ENCODE peak calls at places on chromosomes 16 and 17, in seven cellular contexts. One of them, this sample, is unnamed. For H3K4me1, the result is how much of the 10 kb centered on the place peaks cover.

GRCh38 chr16:49832177-49832576 is 23.7 kb downstream of the ZNF423 start:
- DNase-seq in sigmoid colon: peak
- DNase-seq in suprapubic skin: no peak
- DNase-seq in GM12878: no peak
- DNase-seq in esophagus muscularis mucosa: no peak
- DNase-seq in transverse colon: no peak
- DNase-seq in SK-N-SH: no peak
- DNase-seq in this sample: no peak

GRCh38 chr16:87661561-87661960 is 59.3 kb downstream of the JPH3 start:
- DNase-seq in sigmoid colon: no peak
- DNase-seq in suprapubic skin: no peak
- DNase-seq in GM12878: no peak
- DNase-seq in esophagus muscularis mucosa: no peak
- DNase-seq in transverse colon: peak
- DNase-seq in SK-N-SH: no peak
- DNase-seq in this sample: no peak

GRCh38 chr17:6668727-6669425 is 17.3 kb downstream of the C17orf100 start:
- DNase-seq in sigmoid colon: no peak
- DNase-seq in suprapubic skin: peak
- DNase-seq in GM12878: no peak
- DNase-seq in esophagus muscularis mucosa: no peak
- DNase-seq in transverse colon: no peak
- DNase-seq in SK-N-SH: no peak
- DNase-seq in this sample: no peak

GRCh38 chr16:74071996-74072559 is 224.5 kb upstream of the PSMD7 start:
- DNase-seq in sigmoid colon: no peak
- DNase-seq in suprapubic skin: no peak
- DNase-seq in GM12878: no peak
- DNase-seq in esophagus muscularis mucosa: no peak
- DNase-seq in transverse colon: no peak
- DNase-seq in SK-N-SH: no peak
- DNase-seq in this sample: no peak

GRCh38 chr17:78998311-78999055 is 11.1 kb downstream of the CANT1 start:
- DNase-seq in sigmoid colon: peak
- DNase-seq in suprapubic skin: peak
- DNase-seq in GM12878: no peak
- DNase-seq in esophagus muscularis mucosa: no peak
- DNase-seq in transverse colon: peak
- DNase-seq in SK-N-SH: peak
- DNase-seq in this sample: peak

GRCh38 chr17:11618861-11619566 is 20.7 kb downstream of the DNAH9 start:
- DNase-seq in sigmoid colon: no peak
- DNase-seq in suprapubic skin: no peak
- DNase-seq in GM12878: no peak
- DNase-seq in esophagus muscularis mucosa: no peak
- DNase-seq in transverse colon: peak
- DNase-seq in SK-N-SH: no peak
- DNase-seq in this sample: peak

GRCh38 chr16:3734084-3734757 is 16.9 kb upstream of the TRAP1 start:
- DNase-seq in sigmoid colon: peak
- DNase-seq in suprapubic skin: no peak
- DNase-seq in GM12878: no peak
- DNase-seq in esophagus muscularis mucosa: no peak
- DNase-seq in transverse colon: no peak
- DNase-seq in SK-N-SH: no peak
- DNase-seq in this sample: no peak

GRCh38 chr16:578870-579405 is 9.2 kb downstream of the PIGQ start:
- DNase-seq in sigmoid colon: peak
- DNase-seq in suprapubic skin: no peak
- DNase-seq in GM12878: no peak
- DNase-seq in esophagus muscularis mucosa: no peak
- DNase-seq in transverse colon: peak
- DNase-seq in SK-N-SH: peak
- DNase-seq in this sample: peak

GRCh38 chr16:68901910-68902309 is 58.6 kb downstream of the TANGO6 start:
- DNase-seq in sigmoid colon: no peak
- DNase-seq in suprapubic skin: no peak
- DNase-seq in GM12878: no peak
- DNase-seq in esophagus muscularis mucosa: no peak
- DNase-seq in transverse colon: no peak
- DNase-seq in SK-N-SH: no peak
- DNase-seq in this sample: no peak

GRCh38 chr17:69428252-69428980 is 13.9 kb downstream of the MAP2K6 start:
- DNase-seq in sigmoid colon: no peak
- DNase-seq in suprapubic skin: no peak
- DNase-seq in GM12878: no peak
- DNase-seq in esophagus muscularis mucosa: no peak
- DNase-seq in transverse colon: no peak
- DNase-seq in SK-N-SH: no peak
- DNase-seq in this sample: no peak

GRCh38 chr16:12188674-12189249 is 212.2 kb downstream of the SNX29 start:
- DNase-seq in sigmoid colon: no peak
- DNase-seq in suprapubic skin: no peak
- DNase-seq in GM12878: no peak
- DNase-seq in esophagus muscularis mucosa: no peak
- DNase-seq in transverse colon: peak
- DNase-seq in SK-N-SH: no peak
- DNase-seq in this sample: no peak

GRCh38 chr16:28845173-28846079 is 722 bp downstream of the TUFM start:
- DNase-seq in sigmoid colon: no peak
- DNase-seq in suprapubic skin: no peak
- DNase-seq in GM12878: no peak
- DNase-seq in esophagus muscularis mucosa: no peak
- DNase-seq in transverse colon: peak
- DNase-seq in SK-N-SH: peak
- DNase-seq in this sample: peak

GRCh38 chr17:81160306-81160705 is 5.0 kb upstream of the PVALEF start:
- DNase-seq in sigmoid colon: peak
- DNase-seq in suprapubic skin: no peak
- DNase-seq in GM12878: no peak
- DNase-seq in esophagus muscularis mucosa: no peak
- DNase-seq in transverse colon: peak
- DNase-seq in SK-N-SH: no peak
- DNase-seq in this sample: no peak

GRCh38 chr16:21646721-21647561 is 5.5 kb downstream of the IGSF6 start:
- DNase-seq in sigmoid colon: no peak
- DNase-seq in suprapubic skin: no peak
- DNase-seq in GM12878: peak
- DNase-seq in esophagus muscularis mucosa: no peak
- DNase-seq in transverse colon: peak
- DNase-seq in SK-N-SH: no peak
- DNase-seq in this sample: peak

GRCh38 chr17:77619326-77619725 is 339.2 kb upstream of the TNRC6C start:
- DNase-seq in sigmoid colon: peak
- DNase-seq in suprapubic skin: no peak
- DNase-seq in GM12878: no peak
- DNase-seq in esophagus muscularis mucosa: no peak
- DNase-seq in transverse colon: no peak
- DNase-seq in SK-N-SH: no peak
- DNase-seq in this sample: no peak

GRCh38 chr17:2054262-2054739 is 602 bp upstream of the HIC1 start:
- DNase-seq in sigmoid colon: peak
- DNase-seq in suprapubic skin: no peak
- DNase-seq in GM12878: no peak
- DNase-seq in esophagus muscularis mucosa: peak
- DNase-seq in transverse colon: no peak
- DNase-seq in SK-N-SH: peak
- DNase-seq in this sample: no peak

GRCh38 chr16:2187212-2187611 is 9.2 kb downstream of the CASKIN1 start:
- DNase-seq in sigmoid colon: no peak
- DNase-seq in suprapubic skin: no peak
- DNase-seq in GM12878: no peak
- DNase-seq in esophagus muscularis mucosa: no peak
- DNase-seq in transverse colon: no peak
- DNase-seq in SK-N-SH: no peak
- DNase-seq in this sample: no peak

GRCh38 chr17:35892091-35892637 is 12.0 kb upstream of the CCL5 start:
- DNase-seq in sigmoid colon: no peak
- DNase-seq in suprapubic skin: no peak
- DNase-seq in GM12878: no peak
- DNase-seq in esophagus muscularis mucosa: no peak
- DNase-seq in transverse colon: no peak
- DNase-seq in SK-N-SH: no peak
- DNase-seq in this sample: no peak

GRCh38 chr17:76467366-76467765 is at the start of gene AANAT:
- DNase-seq in sigmoid colon: no peak
- DNase-seq in suprapubic skin: no peak
- DNase-seq in GM12878: no peak
- DNase-seq in esophagus muscularis mucosa: no peak
- DNase-seq in transverse colon: no peak
- DNase-seq in SK-N-SH: no peak
- DNase-seq in this sample: no peak
- TF ChIP-seq EP300 in sigmoid colon: no peak
- TF ChIP-seq EP300 in suprapubic skin: no peak
- TF ChIP-seq EP300 in GM12878: no peak
- TF ChIP-seq EP300 in esophagus muscularis mucosa: no peak
- TF ChIP-seq EP300 in transverse colon: no peak
- TF ChIP-seq EP300 in SK-N-SH: no peak
- TF ChIP-seq EP300 in this sample: no peak

GRCh38 chr17:43367588-43368242 is 31.1 kb upstream of the ARL4D start:
- DNase-seq in sigmoid colon: no peak
- DNase-seq in suprapubic skin: no peak
- DNase-seq in GM12878: peak
- DNase-seq in esophagus muscularis mucosa: no peak
- DNase-seq in transverse colon: no peak
- DNase-seq in SK-N-SH: peak
- DNase-seq in this sample: no peak
- TF ChIP-seq POLR2AphosphoS5 in sigmoid colon: peak
- TF ChIP-seq POLR2AphosphoS5 in suprapubic skin: no peak
- TF ChIP-seq POLR2AphosphoS5 in GM12878: peak
- TF ChIP-seq POLR2AphosphoS5 in esophagus muscularis mucosa: no peak
- TF ChIP-seq POLR2AphosphoS5 in transverse colon: peak
- TF ChIP-seq POLR2AphosphoS5 in SK-N-SH: peak
- TF ChIP-seq POLR2AphosphoS5 in this sample: no peak

DNA sequence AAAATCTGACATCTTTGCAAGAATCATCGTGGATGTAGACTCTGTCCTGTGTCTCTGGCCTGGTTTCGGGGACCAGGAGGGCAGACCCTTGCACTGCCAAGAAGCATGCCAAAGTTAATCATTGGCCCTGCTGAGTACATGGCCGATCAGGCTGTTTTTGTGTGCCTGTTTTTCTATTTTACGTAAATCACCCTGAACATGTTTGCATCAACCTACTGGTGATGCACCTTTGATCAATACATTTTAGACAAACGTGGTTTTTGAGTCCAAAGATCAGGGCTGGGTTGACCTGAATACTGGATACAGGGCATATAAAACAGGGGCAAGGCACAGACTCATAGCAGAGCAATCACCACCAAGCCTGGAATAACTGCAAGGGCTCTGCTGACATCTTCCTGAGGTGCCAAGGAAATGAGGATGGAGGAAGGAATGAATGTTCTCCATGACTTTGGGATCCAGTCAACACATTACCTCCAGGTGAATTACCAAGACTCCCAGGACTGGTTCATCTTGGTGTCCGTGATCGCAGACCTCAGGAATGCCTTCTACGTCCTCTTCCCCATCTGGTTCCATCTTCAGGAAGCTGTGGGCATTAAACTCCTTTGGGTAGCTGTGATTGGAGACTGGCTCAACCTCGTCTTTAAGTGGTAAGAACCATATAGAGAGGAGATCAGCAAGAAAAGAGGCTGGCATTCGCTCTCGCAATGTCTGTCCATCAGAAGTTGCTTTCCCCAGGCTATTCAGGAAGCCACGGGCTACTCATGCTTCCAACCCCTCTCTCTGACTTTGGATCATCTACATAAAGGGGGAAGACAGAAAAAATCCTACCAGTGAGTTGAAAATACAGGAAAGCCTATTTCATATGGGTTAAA is at the start of gene G6PC1:
- DNase-seq in sigmoid colon: no peak
- DNase-seq in suprapubic skin: no peak
- DNase-seq in GM12878: no peak
- DNase-seq in esophagus muscularis mucosa: no peak
- DNase-seq in transverse colon: no peak
- DNase-seq in SK-N-SH: no peak
- DNase-seq in this sample: no peak
- H3K4me1 ChIP-seq in sigmoid colon: under half
- H3K4me1 ChIP-seq in suprapubic skin: under half
- H3K4me1 ChIP-seq in GM12878: under half
- H3K4me1 ChIP-seq in esophagus muscularis mucosa: under half
- H3K4me1 ChIP-seq in transverse colon: under half
- H3K4me1 ChIP-seq in SK-N-SH: under half
- H3K4me1 ChIP-seq in this sample: under half

GRCh38 chr16:53515259-53515658 is 12.2 kb upstream of the AKTIP start:
- DNase-seq in sigmoid colon: peak
- DNase-seq in suprapubic skin: no peak
- DNase-seq in GM12878: no peak
- DNase-seq in esophagus muscularis mucosa: no peak
- DNase-seq in transverse colon: no peak
- DNase-seq in SK-N-SH: no peak
- DNase-seq in this sample: no peak

GRCh38 chr16:53519417-53520091 is 16.5 kb upstream of the AKTIP start:
- DNase-seq in sigmoid colon: no peak
- DNase-seq in suprapubic skin: no peak
- DNase-seq in GM12878: no peak
- DNase-seq in esophagus muscularis mucosa: no peak
- DNase-seq in transverse colon: no peak
- DNase-seq in SK-N-SH: no peak
- DNase-seq in this sample: no peak

GRCh38 chr16:53515811-53516210 is 12.8 kb upstream of the AKTIP start:
- DNase-seq in sigmoid colon: peak
- DNase-seq in suprapubic skin: no peak
- DNase-seq in GM12878: no peak
- DNase-seq in esophagus muscularis mucosa: no peak
- DNase-seq in transverse colon: no peak
- DNase-seq in SK-N-SH: no peak
- DNase-seq in this sample: no peak

GRCh38 chr16:53517851-53518250 is 14.8 kb upstream of the AKTIP start:
- DNase-seq in sigmoid colon: no peak
- DNase-seq in suprapubic skin: no peak
- DNase-seq in GM12878: no peak
- DNase-seq in esophagus muscularis mucosa: no peak
- DNase-seq in transverse colon: no peak
- DNase-seq in SK-N-SH: no peak
- DNase-seq in this sample: no peak

DNA sequence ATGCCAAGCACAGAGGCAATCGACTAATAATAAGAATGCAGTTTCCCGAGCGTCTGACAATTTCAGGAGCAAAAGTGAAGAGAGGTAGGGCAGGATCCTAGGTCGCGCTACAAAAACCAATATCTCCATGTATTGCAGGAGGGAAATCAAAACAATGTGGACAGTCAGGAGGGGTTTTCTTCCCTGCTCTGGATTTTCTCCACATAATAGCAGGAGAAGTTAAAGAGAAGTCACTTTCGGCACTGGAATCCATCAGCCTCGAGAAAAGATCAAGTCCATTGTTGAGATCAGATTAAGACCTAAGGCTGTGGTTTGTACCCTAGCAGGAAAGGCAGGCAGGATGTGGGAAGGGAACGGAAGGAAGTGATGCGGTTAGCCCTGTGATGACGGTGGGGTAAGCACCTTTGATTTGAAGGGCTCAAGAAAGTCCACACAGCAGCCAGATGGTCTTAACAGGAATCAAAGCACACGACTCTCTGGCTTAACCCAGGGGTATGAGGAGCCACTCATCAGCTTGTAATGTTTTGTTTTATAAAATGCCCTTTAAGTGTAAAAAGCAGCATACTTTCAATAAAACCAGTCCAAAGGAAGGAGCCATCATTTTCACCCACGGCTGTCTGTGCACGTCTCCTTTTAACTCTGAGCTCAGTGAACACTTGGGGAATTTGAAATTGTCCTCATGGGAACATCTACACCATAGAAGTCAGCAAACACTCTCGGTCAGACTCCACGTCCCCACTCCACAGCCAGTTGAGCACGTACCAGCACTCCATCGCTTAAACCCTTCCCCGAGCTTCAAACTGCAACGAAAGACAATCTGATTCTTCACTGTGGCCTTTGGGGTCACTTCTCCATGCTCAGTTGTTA is 15.8 kb upstream of the AKTIP start:
- DNase-seq in sigmoid colon: no peak
- DNase-seq in suprapubic skin: no peak
- DNase-seq in GM12878: peak
- DNase-seq in esophagus muscularis mucosa: no peak
- DNase-seq in transverse colon: peak
- DNase-seq in SK-N-SH: no peak
- DNase-seq in this sample: peak
- TF ChIP-seq EP300 in sigmoid colon: no peak
- TF ChIP-seq EP300 in suprapubic skin: no peak
- TF ChIP-seq EP300 in GM12878: peak
- TF ChIP-seq EP300 in esophagus muscularis mucosa: no peak
- TF ChIP-seq EP300 in transverse colon: no peak
- TF ChIP-seq EP300 in SK-N-SH: no peak
- TF ChIP-seq EP300 in this sample: no peak